ENCODE peak calls at places on chromosomes 4 and X, in eight cellular contexts. H is lower lobe of right lung, V is Peyer's patch, Q is left ventricle myocardium inferior, I is pancreas, G is astrocyte, F is psoas muscle, U is fibroblast of lung. K is an unnamed sample.

GRCh38 chr4:161252520-161253141 is 911.2 kb downstream of the FSTL5 start:
- DNase-seq in H (no peak), V (no peak), Q (no peak), I (no peak), G (no peak), F (no peak), U (peak), K (no peak)

GRCh38 chr4:139229534-139230039 is 50.4 kb downstream of the MGARP start:
- DNase-seq in H (no peak), V (no peak), Q (no peak), I (no peak), G (peak), F (no peak), U (peak), K (no peak)

GRCh38 chr4:25883565-25883964 is 20.8 kb upstream of the SEL1L3 start:
- DNase-seq in H (no peak), V (no peak), Q (no peak), I (no peak), G (no peak), F (no peak), U (no peak), K (no peak)

GRCh38 chr4:55993994-55994657 is 45.4 kb downstream of the CEP135 start:
- DNase-seq in H (no peak), V (no peak), Q (no peak), I (no peak), G (no peak), F (no peak), U (no peak), K (no peak)

GRCh38 chr4:168743131-168743530 is 246.3 kb downstream of the PALLD start:
- DNase-seq in H (no peak), V (no peak), Q (no peak), I (no peak), G (no peak), F (no peak), U (no peak), K (no peak)

GRCh38 chr4:176805155-176805554 is 12.4 kb upstream of the VEGFC start:
- DNase-seq in H (no peak), V (no peak), Q (no peak), I (no peak), G (peak), F (no peak), U (peak), K (no peak)

GRCh38 chrX:107537815-107538214 is 88.4 kb downstream of the FRMPD3 start:
- DNase-seq in H (no peak), V (no peak), Q (no peak), I (no peak), G (peak), F (no peak), U (peak), K (no peak)

GRCh38 chrX:154506483-154507332 is 9.3 kb downstream of the FAM3A start:
- DNase-seq in H (no peak), V (no peak), Q (no peak), I (no peak), G (no peak), F (no peak), U (no peak), K (no peak)

GRCh38 chrX:73214366-73215094 is at the start of gene NAP1L2:
- DNase-seq in H (peak), V (peak), Q (peak), I (peak), G (peak), F (peak), U (no peak), K (peak)

GRCh38 chr4:101191302-101192098 is 155.8 kb downstream of the PPP3CA start:
- DNase-seq in H (peak), V (peak), Q (peak), I (peak), G (peak), F (peak), U (peak), K (peak)

GRCh38 chrX:136210243-136210642 is 41.0 kb downstream of the MAP7D3 start:
- DNase-seq in H (no peak), V (no peak), Q (no peak), I (no peak), G (no peak), F (no peak), U (no peak), K (no peak)

GRCh38 chr4:36351082-36351666 is 69.8 kb downstream of the DTHD1 start:
- DNase-seq in H (peak), V (peak), Q (peak), I (peak), G (peak), F (peak), U (peak), K (peak)

GRCh38 chr4:108512615-108513505 is 107.5 kb upstream of the RPL34 start:
- DNase-seq in H (no peak), V (peak), Q (peak), I (no peak), G (peak), F (no peak), U (peak), K (no peak)

GRCh38 chr4:176575141-176575731 is 217.5 kb downstream of the VEGFC start:
- DNase-seq in H (no peak), V (no peak), Q (no peak), I (no peak), G (no peak), F (no peak), U (peak), K (no peak)

GRCh38 chrX:21831496-21831895 is 7.9 kb upstream of the MBTPS2 start:
- DNase-seq in H (no peak), V (no peak), Q (no peak), I (no peak), G (no peak), F (no peak), U (no peak), K (no peak)

GRCh38 chr4:74886490-74886889 is 46.4 kb upstream of the PARM1 start:
- DNase-seq in H (no peak), V (no peak), Q (no peak), I (no peak), G (peak), F (no peak), U (peak), K (no peak)

GRCh38 chrX:2501246-2502102 is 698 bp upstream of the DHRSX start:
- DNase-seq in H (no peak), V (no peak), Q (no peak), I (no peak), G (no peak), F (no peak), U (no peak), K (no peak)

GRCh38 chr4:57061395-57061794 is 48.8 kb downstream of the IGFBP7 start:
- DNase-seq in H (no peak), V (no peak), Q (no peak), I (no peak), G (peak), F (no peak), U (no peak), K (no peak)

GRCh38 chr4:6565691-6566431 is 9.1 kb upstream of the MAN2B2 start:
- DNase-seq in H (no peak), V (no peak), Q (no peak), I (no peak), G (no peak), F (no peak), U (no peak), K (no peak)

GRCh38 chr4:138014664-138015288 is 227.4 kb downstream of the SLC7A11 start:
- DNase-seq in H (no peak), V (no peak), Q (no peak), I (no peak), G (no peak), F (no peak), U (no peak), K (no peak)

GRCh38 chr4:181645489-181645888 is 597.7 kb upstream of the TENM3 start:
- DNase-seq in H (no peak), V (no peak), Q (no peak), I (no peak), G (peak), F (no peak), U (no peak), K (no peak)

GRCh38 chrX:53080628-53081580 is 1.3 kb upstream of the TSPYL2 start:
- DNase-seq in H (no peak), V (no peak), Q (no peak), I (no peak), G (peak), F (no peak), U (peak), K (no peak)

GRCh38 chr4:87121332-87122065 is 98.9 kb downstream of the KLHL8 start:
- DNase-seq in H (no peak), V (no peak), Q (no peak), I (no peak), G (peak), F (no peak), U (peak), K (no peak)

DNA sequence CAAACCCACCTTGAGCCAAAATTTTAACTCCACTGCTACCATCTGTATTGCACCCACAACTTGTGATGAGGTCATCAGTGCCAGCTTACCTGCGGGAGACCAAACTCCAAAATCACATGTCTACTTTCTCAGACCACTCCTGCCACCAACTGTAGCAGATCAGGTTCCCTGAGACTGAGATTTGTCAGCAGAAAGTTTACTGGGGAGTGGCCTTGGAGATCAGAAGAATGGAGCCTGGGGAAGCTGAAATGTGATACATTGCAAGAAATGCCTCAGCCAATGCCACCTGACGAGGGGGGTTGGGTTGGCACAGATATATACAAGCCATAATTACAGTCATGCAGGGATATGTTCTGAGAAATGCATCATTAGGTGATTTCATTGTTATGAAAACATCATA is 19.1 kb downstream of the HAUS3 start:
- DNase-seq in H (no peak), V (no peak), Q (no peak), I (peak), G (no peak), F (no peak), U (no peak), K (no peak)
- H3K27ac ChIP-seq in H (no peak), V (no peak), Q (no peak), I (no peak), G (no peak), F (no peak), U (no peak), K (no peak)

GRCh38 chr4:48068182-48068581 is 51.6 kb downstream of the NIPAL1 start:
- DNase-seq in H (no peak), V (no peak), Q (no peak), I (no peak), G (no peak), F (no peak), U (no peak), K (no peak)
- H3K27ac ChIP-seq in H (no peak), V (no peak), Q (no peak), I (no peak), G (no peak), F (no peak), U (no peak), K (no peak)

DNA sequence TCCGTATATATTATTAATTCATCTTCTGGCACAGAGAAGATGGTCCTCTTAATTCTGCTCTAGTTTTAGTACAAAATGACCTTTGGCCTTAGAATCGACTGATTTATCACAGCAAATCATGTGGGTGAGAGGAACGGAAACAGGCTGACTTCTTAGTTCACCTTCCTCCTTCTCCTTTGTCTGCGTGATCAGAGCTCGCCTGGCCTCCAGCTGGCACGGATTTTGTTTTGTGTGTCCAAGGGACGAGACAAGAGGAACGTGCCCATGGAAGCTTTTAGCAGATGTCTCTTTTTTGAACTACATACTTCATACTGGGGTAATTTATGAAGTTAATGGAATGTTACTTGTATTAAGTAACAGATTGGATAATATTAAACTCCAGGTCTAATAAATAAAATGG is 82.2 kb upstream of the PACRGL start:
- DNase-seq in H (peak), V (peak), Q (peak), I (no peak), G (no peak), F (peak), U (peak), K (peak)
- H3K27ac ChIP-seq in H (peak), V (peak), Q (no peak), I (no peak), G (no peak), F (no peak), U (no peak), K (no peak)

GRCh38 chr4:157242871-157243270 is 22.3 kb downstream of the GRIA2 start:
- DNase-seq in H (no peak), V (no peak), Q (no peak), I (no peak), G (no peak), F (no peak), U (no peak), K (no peak)
- H3K27ac ChIP-seq in H (no peak), V (no peak), Q (no peak), I (no peak), G (no peak), F (no peak), U (no peak), K (no peak)

GRCh38 chrX:111561851-111562250 is 50.4 kb downstream of the SERTM2 start:
- DNase-seq in H (no peak), V (no peak), Q (no peak), I (no peak), G (no peak), F (no peak), U (no peak), K (no peak)
- H3K27ac ChIP-seq in H (no peak), V (no peak), Q (no peak), I (no peak), G (no peak), F (no peak), U (no peak), K (no peak)

GRCh38 chr4:103201724-103202123 is 3.6 kb upstream of the CENPE start:
- DNase-seq in H (no peak), V (no peak), Q (no peak), I (no peak), G (no peak), F (no peak), U (no peak), K (no peak)
- H3K27ac ChIP-seq in H (no peak), V (no peak), Q (no peak), I (no peak), G (no peak), F (no peak), U (no peak), K (no peak)

GRCh38 chr4:682490-683172 is 6.3 kb downstream of the SLC49A3 start:
- DNase-seq in H (no peak), V (peak), Q (no peak), I (no peak), G (no peak), F (no peak), U (no peak), K (no peak)
- H3K27ac ChIP-seq in H (no peak), V (no peak), Q (no peak), I (no peak), G (no peak), F (no peak), U (no peak), K (no peak)

GRCh38 chr4:95050980-95051688 is 293.4 kb downstream of the BMPR1B start:
- DNase-seq in H (no peak), V (no peak), Q (no peak), I (no peak), G (no peak), F (peak), U (no peak), K (no peak)

GRCh38 chr4:95048296-95048695 is 290.5 kb downstream of the BMPR1B start:
- DNase-seq in H (no peak), V (no peak), Q (no peak), I (no peak), G (peak), F (no peak), U (no peak), K (no peak)

GRCh38 chr4:95049838-95050237 is 292.1 kb downstream of the BMPR1B start:
- DNase-seq in H (no peak), V (no peak), Q (no peak), I (no peak), G (peak), F (no peak), U (peak), K (no peak)

DNA sequence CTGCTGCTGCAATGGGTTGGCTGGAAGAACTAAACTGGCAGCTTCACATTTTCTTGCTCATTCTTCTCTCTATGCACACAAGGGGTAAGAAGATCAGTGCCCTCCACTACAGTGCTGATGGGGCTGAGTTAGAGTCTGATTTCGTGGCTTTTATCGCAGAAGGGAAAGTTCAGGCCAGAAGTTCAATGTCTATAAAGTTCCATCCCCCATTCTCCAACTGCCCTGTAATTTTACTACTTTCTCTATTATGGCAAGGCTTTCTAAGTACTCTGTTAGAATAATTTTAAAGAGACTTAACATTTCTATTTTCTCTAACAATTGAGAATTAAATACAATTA is 293.9 kb downstream of the BMPR1B start:
- DNase-seq in H (no peak), V (no peak), Q (no peak), I (no peak), G (no peak), F (no peak), U (no peak), K (no peak)
- H3K27ac ChIP-seq in H (no peak), V (no peak), Q (no peak), I (no peak), G (no peak), F (peak), U (no peak), K (no peak)

GRCh38 chr4:189046642-189047041 is 894.0 kb upstream of the FRG1 start:
- DNase-seq in H (no peak), V (no peak), Q (no peak), I (no peak), G (no peak), F (no peak), U (peak), K (no peak)
- H3K27ac ChIP-seq in H (no peak), V (no peak), Q (no peak), I (no peak), G (no peak), F (no peak), U (no peak), K (no peak)

DNA sequence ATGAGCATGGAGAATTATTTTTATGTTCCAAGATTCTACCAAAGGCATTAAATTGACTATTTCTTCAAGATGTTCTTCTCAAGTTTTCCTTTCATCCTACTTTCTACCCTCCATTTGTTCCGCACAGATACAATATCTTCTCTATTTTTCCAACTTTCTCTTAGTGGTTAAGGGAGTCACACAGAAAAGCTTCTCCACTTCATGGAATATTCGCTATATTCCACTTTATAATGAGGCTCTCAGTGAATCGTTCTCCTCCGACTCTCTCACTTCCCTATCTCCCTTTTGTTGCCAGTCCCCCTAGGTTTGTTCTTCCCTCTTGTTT is 1.3 kb downstream of the SH3D19 start:
- DNase-seq in H (no peak), V (no peak), Q (no peak), I (no peak), G (no peak), F (no peak), U (no peak), K (no peak)
- H3K27ac ChIP-seq in H (peak), V (peak), Q (peak), I (no peak), G (no peak), F (peak), U (no peak), K (peak)

K was measured in right lobe of liver.